ENCODE peak calls at places on chromosomes 12 and 14, in six cellular contexts. H is fibroblast of lung; C is naive thymus-derived CD4-positive, alpha-beta T cell; G is Peyer's patch; R is right cardiac atrium; K is neural progenitor cell. Y is an unnamed sample.

GRCh38 chr12:96297504-96297903 is 102.7 kb downstream of the CDK17 start:
- DNase-seq in K (no peak), G (no peak), H (no peak), R (no peak), C (no peak), Y (no peak)

GRCh38 chr12:109125791-109126190 is 9.4 kb downstream of the ACACB start:
- DNase-seq in K (no peak), C (no peak), R (no peak), H (no peak), G (peak; percentile 42), Y (no peak)

GRCh38 chr12:24838531-24838950 is 110.4 kb downstream of the BCAT1 start:
- DNase-seq in G (no peak), R (peak; percentile 63), H (peak; percentile 84), C (no peak), K (no peak), Y (no peak)

GRCh38 chr14:25400607-25401206 is 350.8 kb upstream of the STXBP6 start:
- DNase-seq in H (peak; percentile 31), R (peak; percentile 38), G (no peak), C (no peak), K (peak; percentile 67), Y (no peak)

GRCh38 chr14:75751291-75751690 is 90.2 kb downstream of the TTLL5 start:
- DNase-seq in C (no peak), K (no peak), G (no peak), H (peak; percentile 76), R (no peak), Y (no peak)

GRCh38 chr12:30985814-30986452 is 59.4 kb downstream of the TSPAN11 start:
- DNase-seq in R (peak; percentile 76), C (no peak), G (peak; percentile 63), K (peak; percentile 76), H (peak; percentile 26), Y (no peak)

GRCh38 chr12:8026282-8026637 is 6.3 kb upstream of the FOXJ2 start:
- DNase-seq in H (no peak), C (no peak), G (peak; percentile 54), R (no peak), K (no peak), Y (no peak)

GRCh38 chr12:48388430-48388829 is 37.7 kb upstream of the ZNF641 start:
- DNase-seq in C (no peak), H (peak; percentile 47), K (no peak), G (no peak), R (no peak), Y (no peak)

GRCh38 chr14:32453857-32454810 is 125.0 kb downstream of the AKAP6 start:
- DNase-seq in R (no peak), G (no peak), C (no peak), H (no peak), K (no peak), Y (no peak)

GRCh38 chr14:95290769-95291440 is 28.8 kb downstream of the CLMN start:
- DNase-seq in R (no peak), G (peak; percentile 80), H (no peak), K (no peak), C (no peak), Y (no peak)

GRCh38 chr14:105316563-105316941 is 2.0 kb downstream of the PACS2 start:
- DNase-seq in C (no peak), G (peak; percentile 49), K (no peak), R (no peak), H (no peak), Y (no peak)
- H3K4me3 ChIP-seq in C (no peak overlapping the region), G (no peak overlapping the region), K (no peak overlapping the region), R (no peak overlapping the region), H (no peak overlapping the region), Y (no peak overlapping the region)

GRCh38 chr12:26196424-26196722 is 1.0 kb downstream of the SSPN start:
- DNase-seq in G (no peak), H (peak; percentile 43), K (no peak), R (no peak), C (no peak), Y (no peak)
- H3K4me3 ChIP-seq in G (peak overlapping the region; percentile 49), H (peak overlapping the region; percentile 61), K (peak overlapping the region; percentile 64), R (peak overlapping the region; percentile 63), C (no peak overlapping the region), Y (no peak overlapping the region)

GRCh38 chr14:87461704-87462103 is 531.3 kb downstream of the GALC start:
- DNase-seq in H (no peak), C (no peak), G (no peak), K (peak; percentile 66), R (no peak), Y (no peak)

GRCh38 chr14:87457727-87458126 is 535.3 kb downstream of the GALC start:
- DNase-seq in H (no peak), G (no peak), C (no peak), K (no peak), R (no peak), Y (no peak)
- H3K4me3 ChIP-seq in H (no peak overlapping the region), G (no peak overlapping the region), C (no peak overlapping the region), K (no peak overlapping the region), R (peak overlapping the region; percentile 38), Y (no peak overlapping the region)

DNA sequence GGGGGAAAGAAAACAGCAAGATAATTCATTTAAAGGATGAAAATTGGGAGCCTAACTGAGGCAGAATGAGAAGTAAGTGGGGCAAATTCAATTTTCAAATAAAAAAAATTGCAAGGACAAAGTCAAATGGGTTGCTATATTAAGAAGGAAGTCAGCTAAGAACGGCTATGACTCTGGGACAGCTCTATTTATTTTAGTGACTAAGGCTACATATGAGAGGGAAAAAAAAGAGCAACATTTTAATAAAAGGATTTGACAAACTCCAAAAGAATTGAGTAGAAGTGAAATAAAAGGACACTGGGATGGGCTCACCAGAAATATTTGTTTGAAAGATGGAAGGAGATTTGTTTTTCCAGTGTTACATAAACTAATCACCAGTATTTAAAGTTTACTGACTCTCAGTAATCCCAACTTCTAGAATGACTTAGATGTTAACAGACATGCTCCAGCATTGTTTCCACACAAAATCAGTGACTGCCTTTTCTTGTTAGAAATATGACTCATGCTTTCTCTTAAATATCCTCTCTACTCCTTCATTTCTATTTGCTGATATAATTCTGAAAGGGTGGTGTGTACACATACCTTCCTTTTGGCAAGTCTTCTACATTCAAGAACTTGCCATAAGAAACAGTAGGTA is 198.5 kb downstream of the SLC25A21 start:
- DNase-seq in C (no peak), K (no peak), G (no peak), H (peak; percentile 83), R (no peak), Y (no peak)
- H3K4me3 ChIP-seq in C (no peak overlapping the region), K (no peak overlapping the region), G (no peak overlapping the region), H (no peak overlapping the region), R (no peak overlapping the region), Y (no peak overlapping the region)

DNA sequence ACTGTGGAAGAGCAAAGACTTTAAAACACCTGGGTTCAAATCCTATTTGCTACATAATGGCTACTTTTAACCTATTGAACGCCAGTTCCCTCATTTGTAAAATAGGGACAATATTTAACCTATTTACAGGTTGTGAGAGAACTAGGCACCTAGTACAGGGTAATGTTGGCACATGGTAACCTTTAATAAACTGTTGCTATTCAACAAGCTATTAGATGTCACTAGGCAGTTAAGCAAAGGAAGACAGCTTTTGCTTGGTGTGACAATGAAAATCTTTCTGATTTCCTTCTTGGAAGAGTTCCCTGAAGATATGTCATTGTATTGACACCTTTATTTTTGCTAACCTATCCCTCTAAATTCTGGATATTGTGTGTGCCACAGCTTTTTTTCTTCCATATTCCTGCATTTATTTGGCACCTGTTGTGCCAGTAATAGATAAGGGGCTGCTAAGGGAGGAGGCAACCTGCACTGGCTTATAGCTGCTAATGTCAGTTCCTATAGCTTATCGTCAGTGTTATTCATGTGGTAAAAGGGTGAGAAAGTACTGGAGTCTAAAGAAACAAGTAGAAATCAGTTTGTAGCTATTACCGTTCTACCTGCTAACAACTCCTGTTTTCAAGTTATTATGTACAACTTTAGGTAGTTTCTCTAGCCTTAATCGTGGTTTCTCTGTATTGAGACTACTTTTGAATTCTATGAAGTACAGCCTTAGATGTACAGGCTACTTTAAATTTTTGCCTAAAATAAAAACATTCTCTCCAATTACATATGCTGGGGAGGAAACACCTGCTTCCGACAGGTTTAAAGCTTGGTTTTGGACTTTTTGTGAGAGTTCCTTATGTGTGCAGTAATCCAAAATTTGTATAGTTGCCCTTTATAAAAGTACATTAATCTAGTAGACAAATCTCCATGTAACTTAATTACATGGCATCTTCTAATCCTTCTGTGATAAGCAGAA is 24.3 kb downstream of the HIF1A start:
- DNase-seq in H (no peak), R (no peak), K (no peak), G (no peak), C (peak; percentile 36), Y (no peak)
- H3K4me3 ChIP-seq in H (no peak overlapping the region), R (no peak overlapping the region), K (no peak overlapping the region), G (no peak overlapping the region), C (peak overlapping the region; percentile 6), Y (no peak overlapping the region)

GRCh38 chr12:57851552-57852186 is 5.1 kb upstream of the CTDSP2 start:
- DNase-seq in R (no peak), G (no peak), C (no peak), K (no peak), H (no peak), Y (no peak)
- H3K4me3 ChIP-seq in R (no peak overlapping the region), G (no peak overlapping the region), C (no peak overlapping the region), K (peak overlapping the region; percentile 43), H (no peak overlapping the region), Y (no peak overlapping the region)

GRCh38 chr12:26953447-26953846 is 15.2 kb downstream of the FGFR1OP2 start:
- DNase-seq in C (no peak), K (no peak), H (peak; percentile 16), G (no peak), R (peak; percentile 62), Y (no peak)

GRCh38 chr12:26954027-26954426 is 15.8 kb downstream of the FGFR1OP2 start:
- DNase-seq in G (no peak), R (no peak), K (no peak), H (no peak), C (no peak), Y (no peak)

DNA sequence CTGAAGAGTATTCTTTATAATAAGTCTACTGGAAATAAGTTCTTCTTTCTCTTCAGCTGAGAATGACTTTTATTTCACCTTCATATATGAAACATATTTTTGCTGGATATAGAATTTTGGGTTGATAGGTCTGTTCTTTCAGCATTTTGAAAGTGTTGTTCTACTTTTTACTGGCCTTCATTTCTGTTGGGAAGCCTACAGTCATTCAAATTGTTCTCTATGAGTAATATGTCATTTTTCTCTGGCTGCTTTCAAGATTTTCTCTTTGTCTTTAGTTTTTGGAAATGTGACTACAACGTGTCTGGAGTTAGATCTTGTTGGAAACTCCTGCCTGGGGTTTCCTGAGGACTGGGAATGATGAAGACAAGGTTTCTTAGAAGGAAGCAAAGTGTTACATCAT is 10.0 kb downstream of the FGFR1OP2 start:
- DNase-seq in K (no peak), G (no peak), H (no peak), C (no peak), R (no peak), Y (no peak)
- H3K4me3 ChIP-seq in K (no peak overlapping the region), G (no peak overlapping the region), H (no peak overlapping the region), C (no peak overlapping the region), R (no peak overlapping the region), Y (no peak overlapping the region)

DNA sequence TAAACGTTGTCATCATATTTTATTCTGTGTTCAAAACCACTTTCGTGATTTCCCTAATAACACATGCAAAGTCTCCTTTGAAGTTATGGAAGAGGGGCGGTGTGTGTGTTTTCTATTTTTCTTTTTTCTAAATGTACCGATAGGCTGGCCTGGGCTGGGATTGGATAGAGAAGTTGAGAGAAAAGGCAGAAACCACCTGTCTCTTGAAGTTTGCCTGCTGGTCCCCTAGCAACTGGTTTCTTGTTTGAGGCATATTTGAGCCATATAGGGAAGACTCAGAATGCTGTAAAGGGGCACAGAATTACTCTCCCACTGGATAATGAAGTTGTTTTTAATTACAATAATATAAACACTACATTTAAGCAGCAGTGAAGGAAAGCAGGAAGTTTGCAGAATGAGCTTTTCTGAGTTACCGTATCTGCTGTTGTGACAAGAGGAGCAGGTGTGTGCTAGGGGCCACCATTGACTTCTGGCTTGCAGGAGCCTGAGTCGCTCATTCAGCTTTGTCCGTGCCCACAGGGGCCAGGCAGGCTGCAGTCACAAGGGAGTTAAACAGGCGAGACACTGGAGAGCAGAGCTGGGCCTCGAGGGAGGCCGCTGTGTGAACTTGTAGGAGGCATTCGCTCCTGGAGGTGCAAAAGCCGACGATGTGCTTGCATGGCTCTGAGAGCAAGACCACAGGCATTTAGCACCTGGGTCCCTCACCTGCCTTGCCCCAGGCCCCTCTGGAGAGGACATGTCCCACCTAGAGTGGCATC is 173.9 kb upstream of the RGS6 start:
- DNase-seq in G (no peak), H (no peak), C (no peak), K (no peak), R (no peak), Y (no peak)
- H3K4me3 ChIP-seq in G (no peak overlapping the region), H (no peak overlapping the region), C (no peak overlapping the region), K (no peak overlapping the region), R (no peak overlapping the region), Y (no peak overlapping the region)